ENCODE peak calls at places on chromosomes 16 and 17, in seven cellular contexts. B is GM23338, Y is heart left ventricle, I is HCT116, P is D721Med, C is A549, Q is transverse colon. J is an unnamed sample.

GRCh38 chr17:30782206-30782605 is 42.3 kb downstream of the CRLF3 start:
- DNase-seq in B (no peak), Y (no peak), I (no peak), P (no peak), C (no peak), Q (no peak), J (no peak)

GRCh38 chr17:43563262-43564079 is 17.3 kb upstream of the ETV4 start:
- DNase-seq in B (peak; percentile 54), Y (no peak), I (no peak), P (no peak), C (no peak), Q (no peak), J (no peak)

GRCh38 chr17:43402078-43402477 is 3.3 kb downstream of the ARL4D start:
- DNase-seq in B (no peak), Y (no peak), I (no peak), P (no peak), C (no peak), Q (no peak), J (no peak)

GRCh38 chr17:40309938-40310510 is 1.0 kb downstream of the RARA start:
- DNase-seq in B (no peak), Y (no peak), I (no peak), P (no peak), C (no peak), Q (no peak), J (peak; percentile 62)

GRCh38 chr16:57764341-57765159 is 29.0 kb downstream of the KATNB1 start:
- DNase-seq in B (peak; percentile 93), Y (peak; percentile 48), I (peak; percentile 90), P (no peak), C (peak; percentile 86), Q (no peak), J (peak; percentile 65)

GRCh38 chr17:78343433-78344201 is 16.3 kb downstream of the SOCS3 start:
- DNase-seq in B (peak; percentile 27), Y (no peak), I (no peak), P (no peak), C (no peak), Q (peak; percentile 78), J (peak; percentile 61)

GRCh38 chr17:73643012-73643845 is 1.0 kb downstream of the SDK2 start:
- DNase-seq in B (peak; percentile 61), Y (no peak), I (no peak), P (no peak), C (peak; percentile 90), Q (peak; percentile 34), J (peak; percentile 43)

GRCh38 chr16:27369806-27370205 is 32.2 kb upstream of the IL21R start:
- DNase-seq in B (no peak), Y (no peak), I (no peak), P (no peak), C (no peak), Q (no peak), J (no peak)

GRCh38 chr16:62036101-62036806 is at the start of gene CDH8:
- DNase-seq in B (peak; percentile 79), Y (no peak), I (no peak), P (no peak), C (no peak), Q (no peak), J (no peak)

GRCh38 chr17:67629963-67630320 is 87.8 kb upstream of the NOL11 start:
- DNase-seq in B (peak; percentile 64), Y (no peak), I (peak; percentile 23), P (no peak), C (no peak), Q (no peak), J (no peak)

GRCh38 chr16:1862394-1862793 is 9.6 kb downstream of the MEIOB start:
- DNase-seq in B (no peak), Y (no peak), I (no peak), P (no peak), C (no peak), Q (no peak), J (no peak)

GRCh38 chr16:1863681-1864460 is 8.1 kb downstream of the MEIOB start:
- DNase-seq in B (peak; percentile 49), Y (no peak), I (peak; percentile 40), P (no peak), C (no peak), Q (no peak), J (no peak)

GRCh38 chr16:1861730-1862129 is 10.2 kb downstream of the MEIOB start:
- DNase-seq in B (no peak), Y (no peak), I (no peak), P (no peak), C (no peak), Q (no peak), J (no peak)

GRCh38 chr16:1870365-1871082 is 1.4 kb downstream of the MEIOB start:
- DNase-seq in B (no peak), Y (no peak), I (peak; percentile 48), P (no peak), C (peak; percentile 60), Q (no peak), J (no peak)

DNA sequence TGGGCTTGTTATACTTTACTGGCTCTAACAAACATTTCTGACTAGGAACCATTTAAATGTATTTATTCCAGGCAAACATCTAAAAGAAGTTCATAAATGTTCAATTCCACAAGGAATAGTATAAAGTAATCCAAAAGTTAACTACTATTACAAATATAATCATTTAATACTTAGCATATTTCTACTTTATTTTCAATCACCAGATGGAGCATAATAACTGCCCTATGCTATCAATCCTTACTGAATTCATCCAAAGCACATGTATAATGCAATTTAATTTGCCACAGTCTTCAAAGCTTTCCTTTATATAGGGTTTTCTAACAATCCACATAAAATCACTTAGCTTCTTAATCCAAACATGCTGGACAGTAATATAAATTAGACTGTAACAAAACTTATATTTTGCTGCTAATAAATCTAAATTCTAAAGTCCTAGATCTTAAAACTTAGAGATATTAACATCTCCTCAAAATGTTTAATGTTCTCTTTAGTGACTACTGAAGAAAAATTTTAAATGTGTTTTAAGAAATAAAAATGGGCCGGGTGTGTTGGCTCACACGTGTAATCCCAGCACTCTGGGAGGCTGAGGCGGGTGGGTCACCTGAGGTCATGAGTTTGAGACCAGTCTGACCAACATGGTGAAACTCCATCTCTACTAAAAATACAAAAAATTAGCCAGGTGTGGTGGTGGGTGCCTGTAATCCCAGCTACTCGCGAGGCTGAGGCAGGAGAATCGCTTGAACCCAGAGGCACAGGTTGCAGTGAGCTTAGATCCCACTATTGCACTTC is 5.9 kb downstream of the MEIOB start:
- DNase-seq in B (no peak), Y (no peak), I (no peak), P (no peak), C (no peak), Q (no peak), J (no peak)
- TF ChIP-seq CTCF in B (no peak), Y (no peak), I (peak; percentile 46), P (no peak), C (peak; percentile 30), Q (no peak), J (no peak)

DNA sequence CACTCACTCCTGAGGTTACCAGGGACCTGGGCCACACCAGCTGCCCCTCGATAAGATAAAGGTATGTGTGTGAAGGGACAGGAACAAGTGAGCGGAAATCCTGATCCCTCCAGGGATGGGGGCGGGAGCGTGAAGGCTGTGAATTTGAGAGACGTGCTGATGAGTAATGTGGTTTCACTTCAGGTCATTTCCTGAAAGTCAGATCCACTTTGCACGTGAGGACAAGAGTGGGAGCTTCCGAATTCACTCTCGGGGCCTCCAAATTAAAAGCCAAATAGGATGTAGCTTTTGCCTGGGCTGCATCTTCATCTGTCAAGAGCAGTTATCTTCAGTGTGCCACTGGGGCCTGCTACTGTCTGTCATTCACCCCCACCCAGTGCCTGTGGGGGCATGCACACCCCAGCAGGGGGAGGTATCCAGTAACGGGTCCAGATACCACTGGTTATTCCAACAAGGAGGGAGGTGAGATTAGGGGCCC is 87.4 kb upstream of the LHX1 start:
- DNase-seq in B (no peak), Y (no peak), I (peak; percentile 51), P (no peak), C (peak; percentile 38), Q (no peak), J (peak; percentile 50)
- TF ChIP-seq CTCF in B (peak; percentile 40), Y (no peak), I (no peak), P (no peak), C (no peak), Q (no peak), J (peak; percentile 59)

GRCh38 chr16:86071611-86072240 is 172.8 kb downstream of the IRF8 start:
- DNase-seq in B (no peak), Y (no peak), I (no peak), P (no peak), C (no peak), Q (no peak), J (no peak)

GRCh38 chr16:86073763-86074493 is 175.0 kb downstream of the IRF8 start:
- DNase-seq in B (no peak), Y (no peak), I (no peak), P (no peak), C (no peak), Q (peak; percentile 4), J (no peak)

GRCh38 chr16:86072328-86073102 is 173.6 kb downstream of the IRF8 start:
- DNase-seq in B (peak; percentile 81), Y (peak; percentile 52), I (peak; percentile 68), P (no peak), C (peak; percentile 64), Q (peak; percentile 69), J (peak; percentile 73)

GRCh38 chr16:86074651-86075487 is 175.9 kb downstream of the IRF8 start:
- DNase-seq in B (peak; percentile 29), Y (no peak), I (no peak), P (no peak), C (no peak), Q (peak; percentile 6), J (no peak)

DNA sequence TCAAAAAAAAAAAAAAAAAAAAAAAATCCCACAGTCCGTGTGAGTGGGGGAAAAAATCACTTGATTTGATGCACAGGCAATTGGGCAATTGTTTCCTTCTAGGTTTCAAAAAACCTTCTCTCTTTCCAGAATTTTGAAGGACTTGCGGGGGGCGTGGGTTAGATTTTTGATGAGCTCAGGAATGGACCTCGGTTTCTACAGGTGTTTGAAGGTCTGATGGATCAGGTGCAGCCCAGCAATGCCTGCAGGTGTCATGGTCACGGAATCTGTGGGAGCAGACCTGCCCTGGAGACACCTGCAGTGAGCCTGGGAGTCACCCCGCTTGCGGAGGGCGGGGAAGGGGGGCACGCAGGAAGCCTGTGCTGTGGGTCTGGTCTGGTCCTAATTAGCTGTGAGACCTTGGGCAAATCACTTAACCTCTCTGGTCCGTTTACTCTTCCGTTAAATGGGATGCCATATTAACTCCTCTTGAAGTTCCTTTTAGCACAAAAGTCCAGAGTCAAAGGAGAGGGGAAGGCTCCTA is 174.2 kb downstream of the IRF8 start:
- DNase-seq in B (no peak), Y (no peak), I (no peak), P (no peak), C (no peak), Q (no peak), J (no peak)
- TF ChIP-seq CTCF in B (no peak), Y (peak; percentile 17), I (no peak), P (no peak), C (no peak), Q (no peak), J (no peak)

DNA sequence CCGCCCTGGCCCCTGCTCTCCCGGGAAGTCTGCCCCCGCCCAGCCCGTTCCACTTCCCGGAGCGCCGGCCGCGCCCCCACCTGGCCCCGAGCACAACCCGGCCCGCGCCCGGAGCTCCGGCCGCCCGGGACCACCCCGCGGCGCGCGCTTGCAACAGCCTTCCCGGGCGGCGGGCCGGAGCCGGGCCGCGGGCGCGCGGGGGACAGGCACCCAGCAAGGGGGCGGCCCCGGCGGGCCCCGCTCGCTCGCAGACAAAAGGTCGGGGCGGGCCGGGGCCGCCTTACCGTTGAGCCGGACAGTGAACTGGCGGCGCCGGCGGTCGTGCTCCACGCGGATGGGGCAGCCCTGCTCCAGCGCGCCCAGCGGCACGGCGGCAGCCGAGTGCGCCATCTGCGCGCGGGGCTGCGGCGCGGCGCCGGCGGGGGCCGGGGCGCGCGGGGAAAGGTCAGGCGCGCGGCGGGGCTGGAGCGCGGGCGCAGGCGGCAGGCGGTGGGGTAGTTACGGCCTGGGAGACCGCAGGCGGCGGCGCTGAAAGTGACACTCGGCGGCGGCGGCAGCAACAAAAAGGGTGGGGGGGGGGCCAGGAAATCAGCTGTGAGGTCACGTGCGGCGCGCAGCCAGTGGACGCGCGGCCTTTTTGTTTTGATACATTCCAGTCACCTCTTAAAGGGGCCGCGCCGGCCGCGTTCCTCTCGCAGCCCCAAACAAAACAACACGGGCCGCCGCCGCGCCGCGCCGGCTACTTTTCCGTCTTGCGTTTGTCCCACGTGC is at the start of gene NATD1:
- DNase-seq in B (peak; percentile 97), Y (peak; percentile 86), I (peak; percentile 65), P (peak; percentile 78), C (peak; percentile 93), Q (peak; percentile 88), J (peak; percentile 43)
- TF ChIP-seq CTCF in B (no peak), Y (no peak), I (no peak), P (no peak), C (no peak), Q (no peak), J (no peak)

J was measured in Calu3.